ENCODE peak calls at places on chromosomes 3 and 15, in ten cellular contexts. O, V, D, B, E, Z, P, A, F and X are unnamed samples.
A peak's percentile ranks its signal among the peaks of the same experiment; 100 is the strongest.

GRCh38 chr15:99951471-99951870 is 218.2 kb upstream of the LYSMD4 start:
- DNase-seq in O (no peak), V (no peak), D (no peak), B (no peak), E (no peak), Z (no peak), P (no peak), A (no peak), F (no peak), X (no peak)

GRCh38 chr3:133941390-133941789 is 45.7 kb upstream of the RAB6B start:
- DNase-seq in O (peak; percentile 35), V (no peak), D (no peak), B (peak; percentile 66), E (no peak), Z (no peak), P (peak; percentile 53), A (no peak), F (no peak), X (no peak)

GRCh38 chr15:55764398-55764797 is 21.4 kb upstream of the PRTG start:
- DNase-seq in O (no peak), V (no peak), D (no peak), B (no peak), E (no peak), Z (no peak), P (no peak), A (no peak), F (no peak), X (no peak)

GRCh38 chr15:38860682-38861081 is 296.1 kb upstream of the RASGRP1 start:
- DNase-seq in O (no peak), V (no peak), D (no peak), B (no peak), E (no peak), Z (no peak), P (peak; percentile 51), A (no peak), F (no peak), X (no peak)

GRCh38 chr3:42012935-42013651 is 51.2 kb upstream of the ULK4 start:
- DNase-seq in O (peak; percentile 87), V (no peak), D (peak; percentile 64), B (peak; percentile 81), E (no peak), Z (peak; percentile 86), P (peak; percentile 90), A (peak; percentile 44), F (peak; percentile 93), X (peak; percentile 74)

GRCh38 chr3:99753268-99753975 is 64.2 kb upstream of the CMSS1 start:
- DNase-seq in O (peak; percentile 79), V (no peak), D (peak; percentile 34), B (no peak), E (no peak), Z (no peak), P (peak; percentile 91), A (no peak), F (peak; percentile 77), X (no peak)

GRCh38 chr3:25461946-25462345 is 33.9 kb downstream of the RARB start:
- DNase-seq in O (no peak), V (peak; percentile 2), D (no peak), B (no peak), E (peak; percentile 64), Z (no peak), P (no peak), A (no peak), F (no peak), X (no peak)

GRCh38 chr15:31352283-31352880 is 25.7 kb downstream of the KLF13 start:
- DNase-seq in O (no peak), V (no peak), D (peak; percentile 83), B (no peak), E (no peak), Z (peak; percentile 67), P (peak; percentile 34), A (no peak), F (no peak), X (no peak)

GRCh38 chr3:58562498-58562897 is 14.7 kb downstream of the FAM107A start:
- DNase-seq in O (no peak), V (no peak), D (no peak), B (peak; percentile 45), E (no peak), Z (no peak), P (no peak), A (no peak), F (no peak), X (no peak)

GRCh38 chr3:58564054-58564453 is 13.1 kb downstream of the FAM107A start:
- DNase-seq in O (no peak), V (no peak), D (no peak), B (peak; percentile 19), E (no peak), Z (no peak), P (no peak), A (no peak), F (no peak), X (no peak)

GRCh38 chr3:58559586-58559985 is 17.6 kb downstream of the FAM107A start:
- DNase-seq in O (no peak), V (no peak), D (no peak), B (peak; percentile 51), E (no peak), Z (no peak), P (no peak), A (no peak), F (no peak), X (no peak)

GRCh38 chr3:58563386-58564035 is 13.7 kb downstream of the FAM107A start:
- DNase-seq in O (no peak), V (no peak), D (no peak), B (peak; percentile 21), E (peak; percentile 55), Z (no peak), P (peak; percentile 22), A (no peak), F (no peak), X (no peak)

DNA sequence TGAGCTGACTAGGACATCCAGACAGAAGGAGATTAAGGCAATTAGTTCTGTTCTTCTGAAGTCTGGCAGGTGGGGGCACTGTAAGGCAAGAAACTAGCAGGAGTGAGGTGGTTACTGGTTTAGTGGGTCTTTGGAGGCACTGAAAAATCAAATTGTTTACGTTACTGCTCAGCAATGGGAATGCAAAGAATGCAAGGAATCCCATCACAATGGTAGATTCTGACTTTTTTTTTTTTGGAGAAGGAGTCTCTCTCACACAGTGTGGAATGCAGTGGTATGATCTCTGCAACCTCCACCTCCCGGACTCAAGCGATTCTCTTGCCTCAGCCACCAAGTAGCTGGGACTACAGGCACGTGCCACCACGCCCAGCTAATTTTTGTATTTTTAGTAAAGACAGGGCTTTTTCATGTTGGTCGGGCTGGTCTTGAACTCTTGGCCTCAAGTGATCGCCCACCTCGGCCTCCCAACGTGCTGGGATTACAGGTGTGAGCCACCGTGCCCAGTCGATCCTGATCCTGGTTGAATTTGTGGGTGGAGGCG is 16.4 kb downstream of the FAM107A start:
- DNase-seq in O (peak; percentile 88), V (peak; percentile 68), D (no peak), B (peak; percentile 47), E (peak; percentile 83), Z (no peak), P (peak; percentile 90), A (no peak), F (no peak), X (no peak)
- TF ChIP-seq CTCF in O (peak; percentile 71), V (peak; percentile 66), D (no peak), B (no peak), E (peak; percentile 78), Z (no peak), P (peak; percentile 56), A (peak; percentile 47), F (no peak), X (peak; percentile 50)

DNA sequence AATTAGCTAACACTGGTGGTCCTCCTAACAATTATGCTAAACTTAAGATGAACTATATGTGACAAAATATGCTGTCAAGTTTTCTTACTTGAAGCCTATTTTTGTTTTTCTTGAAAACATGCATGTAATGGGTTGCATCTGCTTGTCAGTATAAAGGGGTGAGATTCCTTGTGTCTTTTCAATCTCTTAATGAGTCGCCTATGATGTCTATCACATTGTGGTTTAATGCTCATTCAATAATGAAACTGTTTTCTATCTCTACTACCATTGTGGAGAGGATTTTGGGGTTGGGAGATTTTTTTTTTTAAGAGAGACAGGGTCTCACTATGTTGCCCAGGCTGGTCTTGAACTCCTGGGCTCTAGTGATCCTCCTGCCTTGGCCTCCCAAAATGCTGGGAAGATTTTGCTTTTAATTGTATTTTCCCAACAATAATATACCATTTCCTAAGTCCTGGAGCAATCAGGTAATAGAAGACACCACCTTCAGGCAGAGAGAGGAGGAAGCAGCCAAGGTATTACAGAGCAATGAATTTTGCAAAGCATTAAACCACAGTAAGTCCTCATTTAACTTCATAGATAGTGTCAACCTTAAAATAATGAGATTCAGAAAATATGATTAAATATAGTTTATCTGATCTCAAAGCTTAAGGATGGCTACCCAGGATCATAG is 17.4 kb upstream of the TRMT10C start:
- DNase-seq in O (no peak), V (no peak), D (no peak), B (no peak), E (no peak), Z (no peak), P (no peak), A (no peak), F (no peak), X (no peak)
- TF ChIP-seq CTCF in O (peak; percentile 14), V (no peak), D (peak; percentile 21), B (no peak), E (peak; percentile 64), Z (no peak), P (no peak), A (peak; percentile 26), F (no peak), X (peak; percentile 22)

GRCh38 chr3:184562146-184562861 is 719 bp downstream of the EPHB3 start:
- DNase-seq in O (peak; percentile 56), V (no peak), D (no peak), B (no peak), E (no peak), Z (no peak), P (peak; percentile 51), A (no peak), F (no peak), X (no peak)

GRCh38 chr3:184563941-184564684 is 2.5 kb downstream of the EPHB3 start:
- DNase-seq in O (no peak), V (no peak), D (no peak), B (no peak), E (no peak), Z (no peak), P (no peak), A (no peak), F (no peak), X (no peak)

GRCh38 chr3:184563569-184563925 is 2.0 kb downstream of the EPHB3 start:
- DNase-seq in O (no peak), V (no peak), D (no peak), B (no peak), E (no peak), Z (no peak), P (no peak), A (no peak), F (no peak), X (no peak)

GRCh38 chr3:184561329-184562145 is at the start of gene EPHB3:
- DNase-seq in O (peak; percentile 100), V (peak; percentile 94), D (peak; percentile 100), B (peak; percentile 100), E (peak; percentile 93), Z (peak; percentile 99), P (peak; percentile 100), A (peak; percentile 99), F (peak; percentile 79), X (peak; percentile 100)

DNA sequence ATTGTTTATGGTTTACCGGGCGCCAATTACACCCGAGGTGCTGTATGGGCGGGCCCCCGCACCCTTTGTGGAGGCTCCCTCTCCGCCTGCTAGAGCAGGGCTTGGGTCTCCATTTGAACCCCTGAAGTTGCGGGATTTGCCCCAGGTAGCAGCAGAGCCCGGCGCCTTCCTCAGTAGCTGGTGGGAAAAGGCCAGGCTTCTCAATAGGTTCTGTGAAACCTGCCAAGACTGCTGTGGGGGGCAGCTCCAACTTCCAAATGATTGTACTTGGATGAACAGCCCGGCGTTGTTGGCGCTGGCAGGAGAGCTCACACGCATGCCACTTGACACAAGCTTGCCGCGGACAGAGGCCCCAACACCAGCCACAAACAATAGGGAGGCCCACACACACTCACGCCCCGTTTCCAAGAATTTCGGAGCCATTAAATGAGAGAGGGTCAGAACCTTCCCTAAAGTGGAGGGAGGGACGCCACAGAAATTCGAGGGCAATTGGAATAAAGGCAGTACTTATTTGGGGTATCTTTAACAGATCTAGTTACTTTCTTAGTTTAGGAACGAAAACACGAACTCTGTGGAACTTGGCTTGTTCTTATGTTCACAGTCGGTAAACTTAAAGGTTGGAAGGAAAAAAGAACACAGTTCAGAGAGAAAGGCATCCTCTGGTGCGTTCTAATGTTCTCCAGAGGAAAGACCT is 1.4 kb downstream of the EPHB3 start:
- DNase-seq in O (peak; percentile 61), V (no peak), D (no peak), B (no peak), E (no peak), Z (no peak), P (peak; percentile 54), A (no peak), F (no peak), X (no peak)
- TF ChIP-seq CTCF in O (no peak), V (no peak), D (no peak), B (no peak), E (no peak), Z (no peak), P (no peak), A (no peak), F (no peak), X (no peak)

DNA sequence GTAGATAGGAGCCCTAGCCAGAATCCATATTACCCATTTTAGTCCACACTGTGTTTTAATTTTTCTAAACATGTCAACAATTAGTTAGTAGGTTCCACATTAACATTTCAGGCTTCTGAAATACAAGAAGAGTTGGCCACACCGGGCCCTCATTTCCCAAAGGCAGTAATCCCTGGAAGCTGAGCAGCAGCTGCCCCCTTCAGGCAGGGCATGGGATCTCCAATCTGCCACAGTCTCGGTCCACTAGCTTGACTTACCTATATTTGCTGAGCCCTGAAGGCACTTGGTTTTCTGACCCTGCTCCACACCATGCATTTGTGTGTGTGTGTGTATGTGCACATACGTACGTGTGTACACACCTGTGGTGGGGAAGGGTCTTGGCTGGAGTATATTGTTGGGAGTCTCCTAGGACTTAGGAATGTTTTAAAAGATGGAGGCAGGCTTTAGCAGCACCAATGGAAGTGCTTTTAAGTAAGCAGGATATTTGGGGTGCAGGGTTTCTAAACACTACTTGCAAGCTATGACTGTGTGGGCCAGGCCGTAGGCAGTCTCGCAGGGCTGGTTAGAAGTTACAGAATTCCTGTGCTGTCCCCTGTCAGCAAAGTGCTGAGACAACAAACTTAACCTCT is 71.2 kb upstream of the SOX14 start:
- DNase-seq in O (peak; percentile 78), V (no peak), D (peak; percentile 63), B (no peak), E (no peak), Z (no peak), P (no peak), A (peak; percentile 41), F (peak; percentile 58), X (no peak)
- TF ChIP-seq CTCF in O (peak; percentile 87), V (peak; percentile 85), D (peak; percentile 86), B (no peak), E (peak; percentile 55), Z (no peak), P (no peak), A (peak; percentile 87), F (peak; percentile 73), X (peak; percentile 59)